ENCODE peak calls at places on chromosomes 3 and 15, in nine cellular contexts. L is H9, C is NCI-H524, B is RPMI7951, Z is AG20443, E is cerebellar cortex, V is OCI-LY7, T is neural crest cell, O is non-pigmented ciliary epithelial cell. Q is an unnamed sample.

GRCh38 chr3:151107701-151108100 is 22.2 kb downstream of the MED12L start:
- DNase-seq in Z (no peak), V (no peak), B (no peak), L (no peak), C (no peak), O (no peak), T (no peak), E (no peak), Q (no peak)

GRCh38 chr3:4963669-4964589 is 15.3 kb upstream of the BHLHE40 start:
- DNase-seq in B (no peak), V (no peak), O (no peak), E (no peak), T (no peak), C (no peak), Z (no peak), L (no peak), Q (no peak)

GRCh38 chr3:38031022-38031994 is 1.9 kb upstream of the PLCD1 start:
- DNase-seq in T (no peak), Z (peak; percentile 76), O (no peak), C (no peak), V (no peak), B (peak; percentile 71), L (no peak), E (peak; percentile 40), Q (peak; percentile 77)

GRCh38 chr15:62455441-62455921 is 290.4 kb upstream of the C2CD4B start:
- DNase-seq in O (no peak), T (no peak), V (no peak), E (peak; percentile 61), B (peak; percentile 72), L (no peak), C (no peak), Z (no peak), Q (no peak)

GRCh38 chr15:90291679-90292356 is 26.3 kb downstream of the NGRN start:
- DNase-seq in Z (peak; percentile 18), E (no peak), L (peak; percentile 49), V (peak; percentile 83), C (peak; percentile 23), T (no peak), B (peak; percentile 26), O (no peak), Q (no peak)

GRCh38 chr3:108602249-108602934 is 12.9 kb downstream of the DZIP3 start:
- DNase-seq in Z (no peak), T (no peak), C (no peak), V (no peak), B (no peak), O (no peak), L (no peak), E (peak; percentile 20), Q (no peak)

GRCh38 chr15:65653341-65653740 is 31.6 kb downstream of the SLC24A1 start:
- DNase-seq in Z (peak; percentile 48), E (no peak), B (peak; percentile 22), V (no peak), C (no peak), O (no peak), L (no peak), T (no peak), Q (no peak)

GRCh38 chr3:8497582-8497981 is 4.0 kb upstream of the LMCD1 start:
- DNase-seq in C (no peak), B (peak; percentile 66), L (no peak), V (no peak), Z (no peak), E (no peak), O (no peak), T (no peak), Q (no peak)

GRCh38 chr15:93899817-93900216 is 331.5 kb upstream of the MCTP2 start:
- DNase-seq in C (no peak), B (no peak), V (no peak), Z (no peak), T (no peak), O (no peak), E (no peak), L (no peak), Q (no peak)

GRCh38 chr15:79212589-79213139 is 69.9 kb upstream of the ANKRD34C start:
- DNase-seq in E (no peak), C (no peak), T (no peak), Z (no peak), L (peak; percentile 71), B (no peak), V (no peak), O (no peak), Q (no peak)

GRCh38 chr15:80423215-80423614 is 19.0 kb downstream of the ARNT2 start:
- DNase-seq in L (no peak), C (no peak), B (no peak), O (no peak), Z (no peak), V (no peak), T (no peak), E (no peak), Q (no peak)

Q was measured in Peyer's patch.